ENCODE peak calls at places on chromosomes 12 and 14, in ten cellular contexts. X is left lung, R is cardiac fibroblast, D is PC-3, W is thoracic aorta, H is fibroblast of pulmonary artery, L is mucosa of descending colon, Z is HCT116, K is GM06990, E is foreskin fibroblast. S is an unnamed sample.

GRCh38 chr12:80045594-80045993 is 53.7 kb upstream of the OTOGL start:
- DNase-seq in X (no peak), R (peak), D (peak), W (no peak), H (peak), L (no peak), Z (no peak), K (no peak), E (peak), S (peak)

GRCh38 chr12:2113501-2113912 is 60.7 kb downstream of the CACNA1C start:
- DNase-seq in X (no peak), R (no peak), D (no peak), W (no peak), H (no peak), L (no peak), Z (no peak), K (no peak), E (no peak), S (no peak)

GRCh38 chr12:79424109-79424721 is 266.5 kb downstream of the PAWR start:
- DNase-seq in X (no peak), R (peak), D (peak), W (no peak), H (peak), L (no peak), Z (no peak), K (no peak), E (peak), S (peak)

GRCh38 chr14:75806247-75806876 is 145.3 kb downstream of the TTLL5 start:
- DNase-seq in X (no peak), R (no peak), D (no peak), W (no peak), H (no peak), L (no peak), Z (no peak), K (no peak), E (no peak), S (no peak)

GRCh38 chr14:32201816-32202467 is at the start of gene RNU6-7:
- DNase-seq in X (no peak), R (peak), D (no peak), W (no peak), H (peak), L (peak), Z (no peak), K (peak), E (no peak), S (no peak)

GRCh38 chr12:9334026-9334692 is 126.0 kb upstream of the PZP start:
- DNase-seq in X (no peak), R (no peak), D (no peak), W (no peak), H (no peak), L (no peak), Z (no peak), K (no peak), E (no peak), S (peak)

GRCh38 chr12:902581-902980 is 46.9 kb downstream of the RAD52 start:
- DNase-seq in X (no peak), R (no peak), D (peak), W (no peak), H (no peak), L (no peak), Z (no peak), K (no peak), E (no peak), S (no peak)

GRCh38 chr12:88726806-88727722 is 146.8 kb upstream of the KITLG start:
- DNase-seq in X (no peak), R (no peak), D (peak), W (no peak), H (peak), L (no peak), Z (no peak), K (no peak), E (peak), S (peak)

GRCh38 chr14:61404637-61405036 is 83.3 kb downstream of the PRKCH start:
- DNase-seq in X (no peak), R (no peak), D (no peak), W (no peak), H (no peak), L (no peak), Z (no peak), K (no peak), E (no peak), S (no peak)

GRCh38 chr14:58298477-58298879 is at the start of gene ARID4A:
- DNase-seq in X (peak), R (no peak), D (no peak), W (peak), H (no peak), L (peak), Z (no peak), K (no peak), E (no peak), S (no peak)

GRCh38 chr12:110199360-110200123 is 75.4 kb downstream of the IFT81 start:
- DNase-seq in X (no peak), R (peak), D (peak), W (no peak), H (peak), L (no peak), Z (no peak), K (peak), E (peak), S (peak)

GRCh38 chr14:68285421-68286179 is 466.0 kb downstream of the RAD51B start:
- DNase-seq in X (no peak), R (no peak), D (no peak), W (no peak), H (no peak), L (no peak), Z (no peak), K (peak), E (no peak), S (no peak)

GRCh38 chr14:20757963-20758362 is 10.2 kb upstream of the EDDM3B start:
- DNase-seq in X (no peak), R (no peak), D (no peak), W (no peak), H (no peak), L (no peak), Z (no peak), K (no peak), E (no peak), S (no peak)

GRCh38 chr14:67423424-67423823 is 11.5 kb upstream of the PLEK2 start:
- DNase-seq in X (no peak), R (no peak), D (no peak), W (no peak), H (no peak), L (no peak), Z (no peak), K (no peak), E (no peak), S (no peak)

GRCh38 chr12:62429457-62429856 is 37.2 kb upstream of the MON2 start:
- DNase-seq in X (no peak), R (no peak), D (no peak), W (no peak), H (no peak), L (no peak), Z (no peak), K (no peak), E (no peak), S (no peak)
- TF ChIP-seq CTCF in X (no peak), R (no peak), D (no peak), W (no peak), H (no peak), L (no peak), Z (no peak), K (no peak), E (no peak), S (no peak)

GRCh38 chr12:95717336-95717928 is 73.1 kb downstream of the NTN4 start:
- DNase-seq in X (no peak), R (no peak), D (no peak), W (no peak), H (no peak), L (no peak), Z (no peak), K (no peak), E (no peak), S (no peak)

GRCh38 chr12:95715177-95715576 is 75.4 kb downstream of the NTN4 start:
- DNase-seq in X (no peak), R (no peak), D (no peak), W (no peak), H (no peak), L (no peak), Z (no peak), K (no peak), E (no peak), S (no peak)

GRCh38 chr12:95718772-95719171 is 71.8 kb downstream of the NTN4 start:
- DNase-seq in X (no peak), R (no peak), D (no peak), W (no peak), H (no peak), L (no peak), Z (no peak), K (no peak), E (no peak), S (no peak)

GRCh38 chr12:95721320-95721719 is 69.2 kb downstream of the NTN4 start:
- DNase-seq in X (no peak), R (no peak), D (peak), W (no peak), H (no peak), L (no peak), Z (no peak), K (no peak), E (no peak), S (no peak)

GRCh38 chr12:95718001-95718400 is 72.6 kb downstream of the NTN4 start:
- DNase-seq in X (no peak), R (peak), D (peak), W (no peak), H (no peak), L (no peak), Z (no peak), K (no peak), E (no peak), S (no peak)
- H3K4me3 ChIP-seq in X (no peak), R (no peak), D (no peak), W (peak), H (no peak), L (no peak), Z (no peak), K (no peak), E (no peak), S (no peak)

DNA sequence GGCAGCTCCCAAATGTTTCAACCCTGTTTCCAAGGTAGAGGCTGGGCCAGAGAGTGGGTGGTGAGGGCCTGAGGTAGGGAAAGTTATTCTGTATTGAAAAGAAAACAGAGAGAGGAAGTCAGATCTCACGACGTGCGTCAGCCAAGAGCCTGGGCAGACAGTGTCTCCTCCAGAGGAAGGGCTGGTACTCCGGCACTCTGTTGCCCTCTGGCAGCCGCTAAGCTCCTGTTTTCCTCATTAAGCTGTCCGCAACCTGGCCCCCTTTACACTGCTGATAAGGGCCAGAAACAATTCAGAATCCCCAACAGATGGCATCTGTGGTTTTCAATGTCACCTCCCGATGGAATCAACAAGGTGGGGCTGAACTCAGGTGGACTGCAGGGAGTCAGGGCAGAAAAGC is 26.0 kb upstream of the LTBP2 start:
- DNase-seq in X (no peak), R (no peak), D (no peak), W (no peak), H (no peak), L (no peak), Z (no peak), K (no peak), E (no peak), S (no peak)
- TF ChIP-seq CTCF in X (no peak), R (no peak), D (no peak), W (no peak), H (no peak), L (no peak), Z (no peak), K (no peak), E (no peak), S (no peak)

DNA sequence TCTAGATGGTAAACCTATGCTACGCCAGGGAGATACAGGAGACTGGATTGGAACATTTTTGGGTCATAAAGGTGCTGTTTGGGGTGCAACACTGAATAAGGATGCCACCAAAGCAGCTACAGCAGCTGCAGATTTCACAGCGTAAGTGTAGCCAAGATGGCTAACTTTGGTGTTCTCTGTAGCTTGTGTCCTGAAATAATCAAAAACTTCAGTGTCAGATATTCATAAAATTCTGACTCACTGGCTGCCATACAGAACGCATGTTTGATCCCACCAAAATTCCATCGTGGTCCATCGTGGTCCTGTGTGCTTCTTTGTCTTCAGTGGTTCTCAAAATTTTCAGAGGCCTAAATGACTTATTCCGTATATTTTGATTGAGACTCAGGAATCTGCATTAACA is 1.3 kb downstream of the STRAP start:
- DNase-seq in X (no peak), R (peak), D (peak), W (no peak), H (no peak), L (no peak), Z (no peak), K (no peak), E (no peak), S (no peak)
- H3K4me3 ChIP-seq in X (peak), R (peak), D (peak), W (peak), H (peak), L (no peak), Z (peak), K (peak), E (peak), S (peak)

DNA sequence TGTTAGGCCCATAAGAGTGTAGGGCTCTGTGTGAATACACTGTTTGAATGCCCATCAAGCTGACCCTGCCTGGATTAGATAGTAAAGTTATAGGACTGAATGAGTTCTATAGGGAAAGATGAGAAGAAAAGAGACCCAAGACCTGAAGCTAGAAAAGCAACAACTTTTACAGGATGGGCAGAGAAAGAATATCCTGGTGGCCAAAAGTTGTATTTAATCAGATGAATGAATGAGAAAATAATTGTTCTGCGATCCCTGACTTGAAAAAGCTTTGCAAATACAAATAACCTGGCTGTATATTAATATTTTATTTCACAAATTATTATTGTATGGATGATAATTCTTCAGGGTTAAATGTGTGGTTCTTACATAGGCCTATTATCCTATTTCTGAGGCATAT is 2.8 kb upstream of the ANO6 start:
- DNase-seq in X (no peak), R (no peak), D (no peak), W (no peak), H (no peak), L (no peak), Z (no peak), K (no peak), E (no peak), S (no peak)
- TF ChIP-seq CTCF in X (no peak), R (no peak), D (no peak), W (peak), H (no peak), L (no peak), Z (no peak), K (no peak), E (no peak), S (no peak)

GRCh38 chr12:6822461-6823135 is 977 bp downstream of the GPR162 start:
- DNase-seq in X (no peak), R (no peak), D (no peak), W (no peak), H (no peak), L (no peak), Z (no peak), K (no peak), E (no peak), S (no peak)

GRCh38 chr12:6819069-6820030 is 2.3 kb upstream of the GPR162 start:
- DNase-seq in X (no peak), R (no peak), D (no peak), W (no peak), H (no peak), L (no peak), Z (no peak), K (no peak), E (no peak), S (no peak)

GRCh38 chr12:6821674-6822433 is at the start of gene GPR162:
- DNase-seq in X (peak), R (peak), D (no peak), W (no peak), H (peak), L (peak), Z (no peak), K (no peak), E (no peak), S (peak)

GRCh38 chr12:6820171-6820570 is 1.4 kb upstream of the GPR162 start:
- DNase-seq in X (no peak), R (no peak), D (no peak), W (no peak), H (no peak), L (no peak), Z (no peak), K (no peak), E (no peak), S (no peak)

GRCh38 chr12:6821271-6821673 is 349 bp upstream of the GPR162 start:
- DNase-seq in X (no peak), R (peak), D (no peak), W (no peak), H (peak), L (no peak), Z (no peak), K (no peak), E (peak), S (peak)
- H3K4me3 ChIP-seq in X (peak), R (peak), D (no peak), W (peak), H (peak), L (no peak), Z (peak), K (no peak), E (peak), S (peak)

GRCh38 chr12:125544979-125545378 is 479.7 kb downstream of the AACS start:
- DNase-seq in X (no peak), R (no peak), D (no peak), W (no peak), H (no peak), L (no peak), Z (no peak), K (no peak), E (peak), S (no peak)

GRCh38 chr12:125552223-125552747 is 487.1 kb downstream of the AACS start:
- DNase-seq in X (no peak), R (no peak), D (no peak), W (no peak), H (no peak), L (no peak), Z (no peak), K (no peak), E (no peak), S (no peak)

GRCh38 chr12:125549171-125549570 is 483.9 kb downstream of the AACS start:
- DNase-seq in X (no peak), R (no peak), D (no peak), W (no peak), H (no peak), L (no peak), Z (no peak), K (no peak), E (no peak), S (no peak)

GRCh38 chr12:125549836-125550235 is 484.6 kb downstream of the AACS start:
- DNase-seq in X (no peak), R (no peak), D (peak), W (no peak), H (no peak), L (no peak), Z (no peak), K (no peak), E (no peak), S (no peak)
- TF ChIP-seq CTCF in X (no peak), R (peak), D (peak), W (peak), H (peak), L (no peak), Z (no peak), K (peak), E (peak), S (peak)

S was measured in astrocyte of the spinal cord.